ENCODE peak calls at places on chromosome 13, in six cellular contexts. E is K562, Y is GM12878, W is A549, H is HepG2, V is upper lobe of left lung. B is an unnamed sample. For H3K4me1, the result is how much of the 10 kb centered on the place peaks cover.

GRCh38 chr13:21625366-21625765 is 21.4 kb upstream of the MICU2 start:
- ATAC-seq in H (peak), W (peak), E (peak), Y (peak), V (peak), B (no peak)

GRCh38 chr13:79373916-79374315 is 32.1 kb downstream of the RBM26 start:
- ATAC-seq in E (no peak), Y (no peak), V (no peak), H (peak), W (no peak), B (no peak)

GRCh38 chr13:27825153-27825552 is 32.9 kb downstream of the GSX1 start:
- ATAC-seq in H (no peak), W (no peak), E (no peak), V (no peak), Y (no peak), B (no peak)

GRCh38 chr13:51644649-51645048 is 60.4 kb downstream of the WDFY2 start:
- ATAC-seq in W (peak), Y (peak), H (peak), V (peak), E (no peak), B (peak)

GRCh38 chr13:79226938-79227337 is 179.1 kb downstream of the RBM26 start:
- ATAC-seq in W (no peak), E (no peak), Y (peak), H (no peak), V (no peak), B (no peak)

GRCh38 chr13:84810781-84811180 is 928.5 kb upstream of the SLITRK1 start:
- ATAC-seq in W (no peak), Y (no peak), H (no peak), V (no peak), E (no peak), B (no peak)

GRCh38 chr13:110336108-110336507 is 29.0 kb downstream of the COL4A2 start:
- ATAC-seq in Y (no peak), H (no peak), V (no peak), W (no peak), E (no peak), B (no peak)

GRCh38 chr13:80251403-80251802 is 89.5 kb downstream of the SPRY2 start:
- ATAC-seq in E (no peak), H (peak), V (no peak), W (no peak), Y (peak), B (no peak)

GRCh38 chr13:107006646-107007045 is 438.7 kb upstream of the ARGLU1 start:
- ATAC-seq in H (no peak), Y (no peak), V (no peak), W (no peak), E (no peak), B (no peak)

GRCh38 chr13:95714142-95714832 is 37.3 kb downstream of the DNAJC3 start:
- ATAC-seq in W (peak), E (no peak), Y (no peak), V (no peak), H (no peak), B (no peak)

GRCh38 chr13:47413112-47413511 is 516.3 kb upstream of the HTR2A start:
- ATAC-seq in V (no peak), H (no peak), E (no peak), Y (no peak), W (no peak), B (no peak)

GRCh38 chr13:32316476-32316875 is 1.2 kb downstream of the BRCA2 start:
- ATAC-seq in V (no peak), E (no peak), W (no peak), H (no peak), Y (no peak), B (no peak)

GRCh38 chr13:29125145-29125933 is 305.2 kb downstream of the MTUS2 start:
- ATAC-seq in Y (peak), H (no peak), W (no peak), V (no peak), E (no peak), B (no peak)

GRCh38 chr13:114227528-114227927 is 7.2 kb upstream of the CDC16 start:
- ATAC-seq in H (no peak), E (no peak), W (no peak), Y (no peak), V (no peak), B (no peak)

GRCh38 chr13:111008351-111008750 is 93.5 kb upstream of the ANKRD10 start:
- ATAC-seq in H (no peak), V (no peak), Y (no peak), E (no peak), W (no peak), B (no peak)

GRCh38 chr13:28719227-28719562 is 425 bp upstream of the SLC46A3 start:
- ATAC-seq in V (no peak), Y (no peak), H (no peak), E (no peak), W (peak), B (no peak)

GRCh38 chr13:63449549-63449948 is 2033.9 kb upstream of the PCDH20 start:
- ATAC-seq in V (no peak), H (no peak), Y (no peak), W (no peak), E (no peak), B (no peak)

GRCh38 chr13:84132491-84132890 is 250.2 kb upstream of the SLITRK1 start:
- ATAC-seq in Y (no peak), E (no peak), H (no peak), W (no peak), V (no peak), B (no peak)

GRCh38 chr13:75194717-75195116 is 287.3 kb downstream of the TBC1D4 start:
- ATAC-seq in E (no peak), W (no peak), H (no peak), V (no peak), Y (no peak), B (peak)

GRCh38 chr13:20191902-20192469 is 752 bp downstream of the GJB2 start:
- ATAC-seq in W (peak), E (no peak), V (peak), Y (peak), H (peak), B (no peak)

GRCh38 chr13:98543380-98544104 is 33.4 kb downstream of the STK24 start:
- ATAC-seq in Y (peak), W (no peak), V (no peak), E (no peak), H (no peak), B (peak)

GRCh38 chr13:20676213-20676612 is 27.3 kb upstream of the IL17D start:
- ATAC-seq in H (no peak), V (no peak), E (no peak), W (no peak), Y (no peak), B (no peak)

GRCh38 chr13:46354143-46355087 is 32.6 kb downstream of the RUBCNL start:
- ATAC-seq in E (no peak), V (peak), H (peak), W (peak), Y (peak), B (no peak)
- TF ChIP-seq EP300 in E (no peak), V (no peak), H (no peak), W (no peak), Y (no peak), B (no peak)

DNA sequence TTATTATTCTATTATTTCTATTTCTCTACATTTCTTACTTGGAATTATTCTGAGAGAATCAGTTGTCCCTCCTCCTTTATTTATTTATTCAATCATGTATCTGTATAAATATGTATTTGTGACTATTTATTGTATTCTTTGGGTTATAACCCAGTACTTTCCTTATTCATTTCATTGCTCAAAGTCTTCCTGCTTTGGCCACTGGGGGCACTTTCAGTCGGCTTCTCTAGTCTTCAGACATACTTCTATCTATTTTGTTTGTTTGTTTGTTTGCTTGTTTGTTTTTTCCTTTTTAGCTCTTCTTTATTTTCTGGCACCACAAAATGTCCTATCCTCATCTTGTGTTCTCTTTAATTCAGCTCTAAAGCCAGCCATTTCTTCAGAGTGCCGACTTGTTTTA is 260.4 kb downstream of the NALCN start:
- ATAC-seq in W (no peak), E (no peak), Y (peak), V (no peak), H (no peak), B (no peak)
- H3K4me1 ChIP-seq in W (under half), E (under half), Y (under half), V (under half), H (under half), B (under half)

GRCh38 chr13:33445476-33445875 is 159.9 kb upstream of the STARD13 start:
- ATAC-seq in W (no peak), H (no peak), E (no peak), Y (no peak), V (no peak), B (no peak)
- TF ChIP-seq EP300 in W (no peak), H (no peak), E (no peak), Y (no peak), V (no peak), B (no peak)

DNA sequence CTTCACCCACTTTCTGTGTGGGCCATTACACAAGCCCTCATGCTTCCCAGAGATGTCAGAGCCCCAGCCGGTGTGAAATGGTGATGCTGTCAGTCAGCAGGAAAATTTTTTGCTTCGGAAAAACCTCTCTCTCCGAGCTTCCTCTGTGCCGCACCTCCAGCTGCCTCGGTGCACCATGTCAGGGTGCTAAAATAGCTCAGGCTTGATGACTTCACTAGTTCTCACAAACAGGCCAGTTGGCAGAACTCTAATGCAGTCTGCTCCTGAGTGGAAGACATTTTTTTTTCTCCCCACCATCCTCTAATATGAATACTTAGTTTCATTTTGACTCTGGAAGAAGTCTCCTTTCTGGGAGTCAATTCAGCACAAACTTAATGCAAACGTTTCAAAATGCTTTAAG is 71.3 kb downstream of the KLF12 start:
- ATAC-seq in H (no peak), Y (peak), V (peak), W (no peak), E (no peak), B (peak)
- H3K4me1 ChIP-seq in H (under half), Y (under half), V (under half), W (under half), E (under half), B (under half)

GRCh38 chr13:113040597-113041292 is 64.8 kb upstream of the F7 start:
- ATAC-seq in E (no peak), H (no peak), W (no peak), V (peak), Y (no peak), B (no peak)
- TF ChIP-seq EP300 in E (no peak), H (no peak), W (no peak), V (no peak), Y (no peak), B (no peak)

DNA sequence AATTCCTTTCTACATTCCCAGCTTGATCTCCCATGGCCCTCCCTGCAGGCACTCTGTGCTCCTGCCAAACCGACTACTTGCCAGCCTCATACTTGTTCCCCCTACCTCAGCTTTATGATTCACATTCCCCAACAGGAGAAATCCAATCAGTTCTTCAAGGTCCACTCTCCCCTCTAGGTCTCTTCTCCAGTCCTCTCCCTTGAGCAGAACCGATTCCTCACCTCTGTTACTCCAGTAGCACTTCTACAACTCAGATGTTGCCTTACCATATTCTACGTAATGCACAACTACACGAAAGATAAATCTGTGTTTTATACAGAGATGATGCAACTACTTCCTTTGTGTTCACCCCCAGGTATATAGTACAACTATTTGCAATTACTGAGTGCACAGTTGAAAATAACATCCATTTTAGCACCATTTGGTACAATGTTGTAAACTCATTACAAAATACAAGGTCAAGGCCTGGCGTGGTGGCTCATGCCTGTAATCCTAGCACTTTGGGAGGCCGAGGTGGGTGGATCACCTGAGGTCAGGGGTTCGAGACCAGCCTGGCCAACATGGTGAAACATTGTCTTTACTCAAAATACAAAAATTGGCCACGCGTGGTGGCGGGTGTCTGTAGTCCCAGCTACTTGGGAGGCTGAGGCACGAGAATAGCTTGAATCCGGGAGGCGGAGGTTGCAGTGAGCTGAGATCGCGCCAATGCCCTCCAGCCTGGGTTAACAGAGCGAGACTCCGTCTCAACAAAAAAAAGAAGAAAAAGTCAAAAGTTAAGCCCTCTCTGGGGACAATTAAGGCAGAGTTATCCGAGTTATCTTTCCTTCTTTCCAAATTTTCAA is 2.9 kb upstream of the WBP4 start:
- ATAC-seq in E (no peak), V (no peak), H (no peak), Y (no peak), W (no peak), B (no peak)
- H3K4me1 ChIP-seq in E (under half), V (half or more), H (half or more), Y (under half), W (under half), B (under half)

DNA sequence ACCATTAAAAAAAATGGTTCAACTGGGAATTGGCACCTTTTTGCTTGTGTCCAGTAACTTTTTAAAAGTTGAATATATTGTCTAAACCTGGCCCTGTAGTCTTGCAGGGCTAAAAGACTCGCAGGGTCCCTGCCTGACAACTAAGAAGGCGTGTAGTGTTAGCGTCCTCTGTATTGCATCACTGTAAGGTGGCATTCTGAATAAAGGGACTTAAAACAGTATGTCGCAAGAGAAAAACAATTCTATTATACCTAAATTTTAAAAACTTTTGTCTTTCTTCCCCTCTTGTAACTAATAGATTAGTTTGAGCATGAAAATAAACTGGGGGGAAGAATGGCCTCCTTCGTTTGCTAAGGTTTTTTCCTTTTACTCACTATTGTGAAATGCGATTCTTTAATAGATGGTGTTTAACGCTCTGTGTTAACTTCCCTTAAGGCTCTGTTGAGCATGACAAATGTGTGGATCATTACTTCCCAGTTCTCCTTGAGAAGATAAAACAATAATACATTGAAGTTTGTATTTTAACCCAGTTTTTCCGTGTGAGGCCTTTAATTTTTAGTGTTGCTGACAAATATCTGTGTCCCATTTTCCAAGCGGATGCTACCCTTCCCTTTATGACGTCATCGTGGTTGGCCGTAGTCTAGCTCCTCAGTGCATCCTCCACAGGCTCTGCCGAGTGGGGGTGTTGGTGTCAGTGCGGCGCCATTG is 134.6 kb downstream of the KATNAL1 start:
- ATAC-seq in H (no peak), Y (no peak), W (no peak), V (no peak), E (no peak), B (no peak)
- TF ChIP-seq EP300 in H (no peak), Y (no peak), W (no peak), V (no peak), E (no peak), B (no peak)

GRCh38 chr13:99721606-99722384 is 220.5 kb downstream of the TM9SF2 start:
- ATAC-seq in E (no peak), Y (no peak), H (no peak), W (no peak), V (no peak), B (no peak)
- H3K4me1 ChIP-seq in E (under half), Y (under half), H (under half), W (under half), V (under half), B (under half)

B was measured in gastroesophageal sphincter.